ENCODE peak calls at places on chromosomes 6 and 20, in ten cellular contexts. Q is fibroblast of pulmonary artery; S is stimulated activated CD4-positive, alpha-beta T cell treated with anti-CD3 and anti-CD28 coated beads, Interleukin-1b, Interleukin-23, amount 100 ng/mL, for 1 hour; O is HTR-8/SVneo; B is AG09309; Z is amniotic stem cell; E is activated T-helper 2 cell treated with anti-CD3 and anti-CD28 coated beads, Interferon-gamma antibody, Interleukin-2, Interleukin-4, amounts not matched to agents 10 μg/mL and 5 μg/mL and 100 μg/mL, durations not matched to agents 14 hours and 24 hours and 36 hours; G is NCI-H345; F is endothelial cell; A is pancreas. C is an unnamed sample.

GRCh38 chr6:52994789-52995078 is 350 bp downstream of the GSTA4 start:
- DNase-seq in Q (peak; percentile 13), S (no peak), O (peak; percentile 30), B (no peak), Z (no peak), E (no peak), G (peak; percentile 48), F (peak; percentile 53), A (peak; percentile 73), C (peak; percentile 77)

GRCh38 chr6:87700729-87701675 is 1.0 kb downstream of the AKIRIN2 start:
- DNase-seq in Q (peak; percentile 57), S (no peak), O (peak; percentile 60), B (no peak), Z (no peak), E (peak; percentile 18), G (peak; percentile 61), F (peak; percentile 35), A (no peak), C (peak; percentile 45)

GRCh38 chr20:35271904-35272303 is 6.0 kb downstream of the MMP24OS start:
- DNase-seq in Q (peak; percentile 44), S (no peak), O (no peak), B (no peak), Z (no peak), E (no peak), G (no peak), F (no peak), A (no peak), C (no peak)

GRCh38 chr6:146345582-146345981 is 198.1 kb upstream of the RAB32 start:
- DNase-seq in Q (no peak), S (no peak), O (no peak), B (no peak), Z (no peak), E (no peak), G (no peak), F (no peak), A (no peak), C (no peak)

GRCh38 chr6:70270287-70271005 is 32.4 kb downstream of the COL9A1 start:
- DNase-seq in Q (no peak), S (no peak), O (no peak), B (no peak), Z (no peak), E (no peak), G (no peak), F (no peak), A (no peak), C (no peak)

GRCh38 chr6:3592371-3592941 is 135.6 kb upstream of the SLC22A23 start:
- DNase-seq in Q (peak; percentile 98), S (no peak), O (peak; percentile 82), B (peak; percentile 93), Z (peak; percentile 59), E (no peak), G (no peak), F (no peak), A (no peak), C (no peak)

GRCh38 chr6:26109776-26110175 is 22.5 kb downstream of the HFE start:
- DNase-seq in Q (no peak), S (no peak), O (no peak), B (no peak), Z (no peak), E (no peak), G (no peak), F (no peak), A (no peak), C (no peak)

GRCh38 chr6:43127180-43127579 is 43.9 kb upstream of the SRF start:
- DNase-seq in Q (no peak), S (no peak), O (no peak), B (no peak), Z (no peak), E (no peak), G (no peak), F (no peak), A (no peak), C (no peak)

C was measured in NCI-H748 treated with DMSO at 0.1 percent for 48 hours.